ENCODE peak calls at places on chromosomes 3 and 15, in eight cellular contexts. One of them, this sample, is unnamed.

GRCh38 chr3:60030982-60031381 is 981.2 kb upstream of the CFAP20DC start:
- DNase-seq in GM06990: no peak
- DNase-seq in fibroblast of mammary gland: no peak
- DNase-seq in left ventricle myocardium inferior: no peak
- DNase-seq in GM12878: no peak
- DNase-seq in cardiac fibroblast: no peak
- DNase-seq in ovary: no peak
- DNase-seq in OCI-LY7: no peak
- DNase-seq in this sample: no peak

GRCh38 chr15:76206325-76206976 is 104.8 kb downstream of the ETFA start:
- DNase-seq in GM06990: no peak
- DNase-seq in fibroblast of mammary gland: peak
- DNase-seq in left ventricle myocardium inferior: peak
- DNase-seq in GM12878: no peak
- DNase-seq in cardiac fibroblast: peak
- DNase-seq in ovary: peak
- DNase-seq in OCI-LY7: no peak
- DNase-seq in this sample: no peak

GRCh38 chr15:70121656-70122297 is 24.1 kb upstream of the TLE3 start:
- DNase-seq in GM06990: no peak
- DNase-seq in fibroblast of mammary gland: peak
- DNase-seq in left ventricle myocardium inferior: peak
- DNase-seq in GM12878: no peak
- DNase-seq in cardiac fibroblast: peak
- DNase-seq in ovary: peak
- DNase-seq in OCI-LY7: no peak
- DNase-seq in this sample: no peak

GRCh38 chr3:37594873-37595783 is 266.6 kb upstream of the CTDSPL start:
- DNase-seq in GM06990: no peak
- DNase-seq in fibroblast of mammary gland: no peak
- DNase-seq in left ventricle myocardium inferior: no peak
- DNase-seq in GM12878: no peak
- DNase-seq in cardiac fibroblast: no peak
- DNase-seq in ovary: no peak
- DNase-seq in OCI-LY7: no peak
- DNase-seq in this sample: no peak

GRCh38 chr15:81038975-81039607 is 38.4 kb downstream of the TLNRD1 start:
- DNase-seq in GM06990: no peak
- DNase-seq in fibroblast of mammary gland: no peak
- DNase-seq in left ventricle myocardium inferior: no peak
- DNase-seq in GM12878: no peak
- DNase-seq in cardiac fibroblast: peak
- DNase-seq in ovary: no peak
- DNase-seq in OCI-LY7: no peak
- DNase-seq in this sample: no peak

GRCh38 chr3:159814161-159814560 is 174.5 kb upstream of the IL12A start:
- DNase-seq in GM06990: no peak
- DNase-seq in fibroblast of mammary gland: no peak
- DNase-seq in left ventricle myocardium inferior: no peak
- DNase-seq in GM12878: no peak
- DNase-seq in cardiac fibroblast: no peak
- DNase-seq in ovary: no peak
- DNase-seq in OCI-LY7: peak
- DNase-seq in this sample: no peak

GRCh38 chr15:99592135-99592845 is 26.5 kb downstream of the MEF2A start:
- DNase-seq in GM06990: no peak
- DNase-seq in fibroblast of mammary gland: peak
- DNase-seq in left ventricle myocardium inferior: no peak
- DNase-seq in GM12878: no peak
- DNase-seq in cardiac fibroblast: peak
- DNase-seq in ovary: no peak
- DNase-seq in OCI-LY7: no peak
- DNase-seq in this sample: no peak

GRCh38 chr15:69663441-69663840 is 210.8 kb downstream of the RPLP1 start:
- DNase-seq in GM06990: no peak
- DNase-seq in fibroblast of mammary gland: no peak
- DNase-seq in left ventricle myocardium inferior: no peak
- DNase-seq in GM12878: no peak
- DNase-seq in cardiac fibroblast: no peak
- DNase-seq in ovary: no peak
- DNase-seq in OCI-LY7: no peak
- DNase-seq in this sample: no peak

GRCh38 chr3:177928156-177928555 is 608.1 kb upstream of the KCNMB2 start:
- DNase-seq in GM06990: peak
- DNase-seq in fibroblast of mammary gland: peak
- DNase-seq in left ventricle myocardium inferior: no peak
- DNase-seq in GM12878: no peak
- DNase-seq in cardiac fibroblast: peak
- DNase-seq in ovary: no peak
- DNase-seq in OCI-LY7: no peak
- DNase-seq in this sample: no peak

GRCh38 chr15:43226436-43227305 is 5.9 kb upstream of the EPB42 start:
- DNase-seq in GM06990: no peak
- DNase-seq in fibroblast of mammary gland: no peak
- DNase-seq in left ventricle myocardium inferior: no peak
- DNase-seq in GM12878: no peak
- DNase-seq in cardiac fibroblast: no peak
- DNase-seq in ovary: no peak
- DNase-seq in OCI-LY7: no peak
- DNase-seq in this sample: no peak
- H3K4me3 ChIP-seq in GM06990: no peak
- H3K4me3 ChIP-seq in fibroblast of mammary gland: no peak
- H3K4me3 ChIP-seq in left ventricle myocardium inferior: no peak
- H3K4me3 ChIP-seq in GM12878: no peak
- H3K4me3 ChIP-seq in cardiac fibroblast: no peak
- H3K4me3 ChIP-seq in ovary: no peak
- H3K4me3 ChIP-seq in OCI-LY7: no peak
- H3K4me3 ChIP-seq in this sample: no peak

GRCh38 chr3:16264708-16265454 is at the start of the genes DPH3 and OXNAD1:
- DNase-seq in GM06990: peak
- DNase-seq in fibroblast of mammary gland: peak
- DNase-seq in left ventricle myocardium inferior: peak
- DNase-seq in GM12878: peak
- DNase-seq in cardiac fibroblast: peak
- DNase-seq in ovary: peak
- DNase-seq in OCI-LY7: peak
- DNase-seq in this sample: peak
- TF ChIP-seq CTCF in GM06990: no peak
- TF ChIP-seq CTCF in fibroblast of mammary gland: no peak
- TF ChIP-seq CTCF in left ventricle myocardium inferior: peak
- TF ChIP-seq CTCF in GM12878: no peak
- TF ChIP-seq CTCF in cardiac fibroblast: peak
- TF ChIP-seq CTCF in ovary: peak
- TF ChIP-seq CTCF in OCI-LY7: no peak
- TF ChIP-seq CTCF in this sample: peak

GRCh38 chr3:168951368-168951767 is 712.1 kb downstream of the MECOM start:
- DNase-seq in GM06990: no peak
- DNase-seq in fibroblast of mammary gland: no peak
- DNase-seq in left ventricle myocardium inferior: no peak
- DNase-seq in GM12878: no peak
- DNase-seq in cardiac fibroblast: no peak
- DNase-seq in ovary: no peak
- DNase-seq in OCI-LY7: no peak
- DNase-seq in this sample: no peak
- H3K4me3 ChIP-seq in GM06990: no peak
- H3K4me3 ChIP-seq in fibroblast of mammary gland: no peak
- H3K4me3 ChIP-seq in left ventricle myocardium inferior: no peak
- H3K4me3 ChIP-seq in GM12878: no peak
- H3K4me3 ChIP-seq in cardiac fibroblast: no peak
- H3K4me3 ChIP-seq in ovary: no peak
- H3K4me3 ChIP-seq in OCI-LY7: no peak
- H3K4me3 ChIP-seq in this sample: no peak

GRCh38 chr15:72199721-72200212 is 2.2 kb upstream of the GRAMD2A start:
- DNase-seq in GM06990: peak
- DNase-seq in fibroblast of mammary gland: peak
- DNase-seq in left ventricle myocardium inferior: peak
- DNase-seq in GM12878: peak
- DNase-seq in cardiac fibroblast: peak
- DNase-seq in ovary: peak
- DNase-seq in OCI-LY7: peak
- DNase-seq in this sample: peak
- TF ChIP-seq CTCF in GM06990: peak
- TF ChIP-seq CTCF in fibroblast of mammary gland: peak
- TF ChIP-seq CTCF in left ventricle myocardium inferior: peak
- TF ChIP-seq CTCF in GM12878: peak
- TF ChIP-seq CTCF in cardiac fibroblast: peak
- TF ChIP-seq CTCF in ovary: peak
- TF ChIP-seq CTCF in OCI-LY7: peak
- TF ChIP-seq CTCF in this sample: peak

GRCh38 chr3:4718179-4718736 is 225.1 kb downstream of the ITPR1 start:
- DNase-seq in GM06990: no peak
- DNase-seq in fibroblast of mammary gland: no peak
- DNase-seq in left ventricle myocardium inferior: no peak
- DNase-seq in GM12878: no peak
- DNase-seq in cardiac fibroblast: no peak
- DNase-seq in ovary: no peak
- DNase-seq in OCI-LY7: no peak
- DNase-seq in this sample: no peak

GRCh38 chr3:4722103-4722502 is 229.0 kb downstream of the ITPR1 start:
- DNase-seq in GM06990: peak
- DNase-seq in fibroblast of mammary gland: peak
- DNase-seq in left ventricle myocardium inferior: no peak
- DNase-seq in GM12878: no peak
- DNase-seq in cardiac fibroblast: peak
- DNase-seq in ovary: no peak
- DNase-seq in OCI-LY7: no peak
- DNase-seq in this sample: peak

GRCh38 chr3:4721511-4721911 is 228.4 kb downstream of the ITPR1 start:
- DNase-seq in GM06990: no peak
- DNase-seq in fibroblast of mammary gland: peak
- DNase-seq in left ventricle myocardium inferior: no peak
- DNase-seq in GM12878: no peak
- DNase-seq in cardiac fibroblast: peak
- DNase-seq in ovary: no peak
- DNase-seq in OCI-LY7: no peak
- DNase-seq in this sample: no peak

GRCh38 chr3:4719011-4719649 is 226.0 kb downstream of the ITPR1 start:
- DNase-seq in GM06990: no peak
- DNase-seq in fibroblast of mammary gland: no peak
- DNase-seq in left ventricle myocardium inferior: no peak
- DNase-seq in GM12878: no peak
- DNase-seq in cardiac fibroblast: no peak
- DNase-seq in ovary: no peak
- DNase-seq in OCI-LY7: no peak
- DNase-seq in this sample: no peak

DNA sequence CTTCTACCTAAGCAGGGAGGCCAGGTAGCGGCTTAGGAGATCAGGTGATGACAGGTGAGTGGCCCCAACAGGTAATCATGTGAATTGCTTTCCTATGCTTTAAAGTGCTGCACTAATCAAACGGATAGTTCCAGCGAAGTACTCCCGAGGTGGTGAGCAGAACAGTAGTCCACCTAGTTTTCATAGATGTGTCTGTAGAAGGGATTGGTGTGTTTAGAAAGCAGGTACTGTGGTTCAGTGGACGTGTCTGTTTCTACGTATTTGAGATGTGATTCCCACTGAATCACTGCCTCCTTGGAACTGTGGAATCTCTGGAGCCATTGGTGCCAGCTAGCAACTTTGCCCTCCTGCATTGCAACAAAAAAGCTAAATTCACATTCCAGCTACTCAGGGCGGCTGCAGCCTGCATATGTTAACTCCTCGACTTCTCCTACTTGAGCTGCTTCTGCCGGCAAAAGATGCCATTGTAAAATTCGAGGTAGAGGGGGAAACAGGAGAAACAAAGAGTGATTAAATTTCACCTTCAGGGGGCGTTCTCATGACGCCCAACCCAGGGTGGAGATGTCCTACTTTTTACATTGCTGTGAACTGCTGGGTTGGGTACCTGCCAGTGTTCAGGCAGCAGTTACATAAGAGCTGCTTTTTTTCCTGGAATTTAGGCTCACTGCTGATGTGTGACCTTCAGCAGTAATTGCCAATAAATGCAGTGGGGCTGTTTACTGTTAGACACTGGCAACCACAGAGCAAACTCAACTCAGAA is 227.3 kb downstream of the ITPR1 start:
- DNase-seq in GM06990: no peak
- DNase-seq in fibroblast of mammary gland: peak
- DNase-seq in left ventricle myocardium inferior: peak
- DNase-seq in GM12878: no peak
- DNase-seq in cardiac fibroblast: peak
- DNase-seq in ovary: peak
- DNase-seq in OCI-LY7: no peak
- DNase-seq in this sample: no peak
- H3K4me3 ChIP-seq in GM06990: no peak
- H3K4me3 ChIP-seq in fibroblast of mammary gland: no peak
- H3K4me3 ChIP-seq in left ventricle myocardium inferior: no peak
- H3K4me3 ChIP-seq in GM12878: no peak
- H3K4me3 ChIP-seq in cardiac fibroblast: no peak
- H3K4me3 ChIP-seq in ovary: no peak
- H3K4me3 ChIP-seq in OCI-LY7: no peak
- H3K4me3 ChIP-seq in this sample: no peak

DNA sequence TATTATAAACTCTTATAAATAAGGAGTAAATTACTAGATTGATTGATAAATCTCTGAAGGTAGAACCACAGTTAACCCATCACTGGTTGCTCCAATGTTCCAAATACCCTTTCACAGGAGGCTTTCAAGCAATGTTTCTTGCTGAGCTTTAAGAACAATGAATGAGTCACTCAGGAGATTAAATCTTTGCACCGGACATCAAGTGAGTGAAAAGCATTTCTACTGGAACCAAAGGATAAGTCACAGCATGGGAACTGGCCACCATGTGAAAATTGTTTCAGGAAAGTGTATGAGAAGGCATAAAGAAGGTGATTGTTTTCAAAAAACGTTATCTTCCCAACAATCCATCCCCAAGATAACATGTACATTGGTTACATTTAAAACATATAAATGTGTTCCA is 90.6 kb downstream of the CNTN3 start:
- DNase-seq in GM06990: no peak
- DNase-seq in fibroblast of mammary gland: peak
- DNase-seq in left ventricle myocardium inferior: no peak
- DNase-seq in GM12878: no peak
- DNase-seq in cardiac fibroblast: no peak
- DNase-seq in ovary: no peak
- DNase-seq in OCI-LY7: no peak
- DNase-seq in this sample: no peak
- TF ChIP-seq CTCF in GM06990: no peak
- TF ChIP-seq CTCF in fibroblast of mammary gland: no peak
- TF ChIP-seq CTCF in left ventricle myocardium inferior: no peak
- TF ChIP-seq CTCF in GM12878: no peak
- TF ChIP-seq CTCF in cardiac fibroblast: no peak
- TF ChIP-seq CTCF in ovary: no peak
- TF ChIP-seq CTCF in OCI-LY7: no peak
- TF ChIP-seq CTCF in this sample: no peak

GRCh38 chr3:115239717-115240116 is 92.6 kb upstream of the ZBTB20 start:
- DNase-seq in GM06990: no peak
- DNase-seq in fibroblast of mammary gland: peak
- DNase-seq in left ventricle myocardium inferior: peak
- DNase-seq in GM12878: no peak
- DNase-seq in cardiac fibroblast: peak
- DNase-seq in ovary: peak
- DNase-seq in OCI-LY7: no peak
- DNase-seq in this sample: no peak
- H3K4me3 ChIP-seq in GM06990: no peak
- H3K4me3 ChIP-seq in fibroblast of mammary gland: no peak
- H3K4me3 ChIP-seq in left ventricle myocardium inferior: no peak
- H3K4me3 ChIP-seq in GM12878: no peak
- H3K4me3 ChIP-seq in cardiac fibroblast: no peak
- H3K4me3 ChIP-seq in ovary: no peak
- H3K4me3 ChIP-seq in OCI-LY7: no peak
- H3K4me3 ChIP-seq in this sample: no peak

GRCh38 chr3:71987089-71987735 is 202.3 kb upstream of the PROK2 start:
- DNase-seq in GM06990: no peak
- DNase-seq in fibroblast of mammary gland: peak
- DNase-seq in left ventricle myocardium inferior: no peak
- DNase-seq in GM12878: no peak
- DNase-seq in cardiac fibroblast: peak
- DNase-seq in ovary: no peak
- DNase-seq in OCI-LY7: no peak
- DNase-seq in this sample: no peak
- TF ChIP-seq CTCF in GM06990: no peak
- TF ChIP-seq CTCF in fibroblast of mammary gland: peak
- TF ChIP-seq CTCF in left ventricle myocardium inferior: peak
- TF ChIP-seq CTCF in GM12878: peak
- TF ChIP-seq CTCF in cardiac fibroblast: peak
- TF ChIP-seq CTCF in ovary: no peak
- TF ChIP-seq CTCF in OCI-LY7: peak
- TF ChIP-seq CTCF in this sample: peak